ENCODE peak calls at places on chromosomes 16 and 17, in ten cellular contexts. E, W, J, I, T, K, Z, O, X and M are unnamed samples. For H3K9me3, the result is how much of the 10 kb centered on the place peaks cover.

GRCh38 chr17:50267074-50267841 is 7.0 kb upstream of the TMEM92 start:
- DNase-seq in E (no peak), W (peak), J (no peak), I (no peak), T (no peak), K (no peak), Z (no peak), O (no peak), X (peak), M (no peak)

GRCh38 chr16:49608801-49609200 is 235.2 kb downstream of the C16orf78 start:
- DNase-seq in E (no peak), W (no peak), J (no peak), I (no peak), T (no peak), K (peak), Z (peak), O (no peak), X (peak), M (no peak)

GRCh38 chr17:2084766-2085647 is 30.1 kb downstream of the HIC1 start:
- DNase-seq in E (no peak), W (peak), J (no peak), I (peak), T (peak), K (no peak), Z (no peak), O (peak), X (peak), M (no peak)

GRCh38 chr17:73969956-73970355 is 233.5 kb upstream of the RPL38 start:
- DNase-seq in E (no peak), W (peak), J (no peak), I (peak), T (no peak), K (peak), Z (no peak), O (peak), X (peak), M (no peak)

GRCh38 chr17:12995106-12995895 is 22.5 kb downstream of the ELAC2 start:
- DNase-seq in E (no peak), W (no peak), J (no peak), I (no peak), T (no peak), K (no peak), Z (no peak), O (no peak), X (no peak), M (no peak)

GRCh38 chr17:81537343-81537855 is 9.2 kb downstream of the FSCN2 start:
- DNase-seq in E (peak), W (peak), J (no peak), I (no peak), T (peak), K (no peak), Z (peak), O (no peak), X (peak), M (peak)

GRCh38 chr16:78742501-78743283 is 643.2 kb downstream of the WWOX start:
- DNase-seq in E (no peak), W (peak), J (peak), I (peak), T (no peak), K (no peak), Z (no peak), O (peak), X (no peak), M (peak)

GRCh38 chr17:45748911-45749310 is 35.2 kb upstream of the CRHR1 start:
- DNase-seq in E (no peak), W (no peak), J (no peak), I (no peak), T (no peak), K (no peak), Z (no peak), O (no peak), X (no peak), M (no peak)

GRCh38 chr17:30570596-30571265 is 93.5 kb downstream of the GOSR1 start:
- DNase-seq in E (no peak), W (no peak), J (no peak), I (no peak), T (no peak), K (peak), Z (peak), O (no peak), X (no peak), M (no peak)

GRCh38 chr17:77145635-77146632 is 5.2 kb downstream of the SEC14L1 start:
- DNase-seq in E (no peak), W (peak), J (no peak), I (peak), T (peak), K (no peak), Z (no peak), O (peak), X (peak), M (no peak)
- H3K27ac ChIP-seq in E (no peak), W (peak), J (no peak), I (peak), T (peak), K (no peak), Z (no peak), O (peak), X (peak), M (no peak)

GRCh38 chr17:29349409-29349808 is 40.8 kb upstream of the TAOK1 start:
- DNase-seq in E (no peak), W (no peak), J (no peak), I (no peak), T (no peak), K (no peak), Z (no peak), O (no peak), X (peak), M (no peak)
- H3K4me3 ChIP-seq in E (no peak), W (no peak), J (no peak), I (no peak), T (no peak), K (no peak), Z (no peak), O (no peak), X (no peak), M (no peak)

GRCh38 chr16:87736003-87736382 is 29.8 kb downstream of the KLHDC4 start:
- DNase-seq in E (no peak), W (no peak), J (no peak), I (no peak), T (no peak), K (no peak), Z (no peak), O (no peak), X (no peak), M (no peak)
- H3K9me3 ChIP-seq in E (under half), W (under half), J (under half), I (under half), T (under half), K (under half), Z (under half), O (under half), X (under half), M (under half)

GRCh38 chr17:58390884-58391283 is 26.4 kb downstream of the RNF43 start:
- DNase-seq in E (no peak), W (no peak), J (no peak), I (no peak), T (no peak), K (no peak), Z (no peak), O (no peak), X (no peak), M (no peak)
- H3K27ac ChIP-seq in E (peak), W (peak), J (no peak), I (no peak), T (no peak), K (no peak), Z (no peak), O (no peak), X (peak), M (no peak)

GRCh38 chr16:75252946-75253911 is 1.8 kb upstream of the BCAR1 start:
- DNase-seq in E (no peak), W (no peak), J (no peak), I (no peak), T (peak), K (peak), Z (peak), O (peak), X (peak), M (no peak)

GRCh38 chr16:75250089-75250808 is 1.2 kb downstream of the BCAR1 start:
- DNase-seq in E (peak), W (peak), J (no peak), I (no peak), T (peak), K (no peak), Z (no peak), O (peak), X (no peak), M (no peak)

GRCh38 chr16:75250809-75251279 is 580 bp downstream of the BCAR1 start:
- DNase-seq in E (peak), W (peak), J (no peak), I (no peak), T (peak), K (peak), Z (peak), O (peak), X (no peak), M (no peak)

GRCh38 chr16:75251280-75252048 is at the start of gene BCAR1:
- DNase-seq in E (peak), W (peak), J (no peak), I (peak), T (peak), K (peak), Z (peak), O (peak), X (peak), M (no peak)

DNA sequence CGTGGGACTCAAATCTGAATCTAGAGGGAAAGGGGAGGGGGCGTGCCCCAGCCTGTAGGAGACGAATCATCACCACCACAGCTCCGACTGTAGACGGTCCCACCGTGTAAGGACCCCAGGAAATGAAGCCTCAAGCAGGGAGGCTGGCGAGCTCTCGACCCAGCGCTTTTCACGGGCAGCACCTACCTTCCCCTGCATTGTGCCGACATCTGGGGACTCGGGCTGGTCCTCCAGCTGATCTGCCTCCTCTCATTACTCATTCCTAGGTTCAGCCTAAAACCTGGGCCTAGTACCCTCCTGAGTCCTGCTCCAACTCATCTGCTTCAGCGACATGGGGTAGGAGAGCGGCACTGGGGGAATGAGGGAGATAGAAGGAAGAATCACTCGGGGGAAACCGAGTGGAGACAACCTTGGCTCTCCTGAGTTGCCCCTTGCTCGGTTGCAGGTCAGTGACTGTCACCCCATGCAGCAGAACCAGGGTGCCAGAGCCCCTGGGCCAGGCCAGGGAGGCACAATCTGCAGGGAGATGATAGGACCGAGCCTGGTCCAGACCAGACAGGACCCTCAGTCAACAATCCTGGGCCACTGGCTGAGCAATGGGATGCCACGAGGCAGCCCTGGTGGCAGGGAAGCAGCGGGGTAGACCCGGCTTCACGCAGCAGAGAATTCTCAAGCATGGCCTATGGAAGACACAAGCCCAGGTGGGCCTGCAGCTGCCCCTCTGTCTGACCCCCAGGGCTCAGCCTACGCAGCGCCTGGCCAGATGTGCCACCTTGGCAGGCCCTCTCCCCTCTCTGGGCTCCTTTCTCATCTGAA is 833 bp upstream of the BCAR1 start:
- DNase-seq in E (no peak), W (no peak), J (no peak), I (no peak), T (peak), K (no peak), Z (no peak), O (no peak), X (no peak), M (no peak)
- H3K4me3 ChIP-seq in E (peak), W (peak), J (no peak), I (peak), T (peak), K (no peak), Z (peak), O (no peak), X (peak), M (no peak)